ENCODE peak calls at places on chromosomes 5 and 9, in eight cellular contexts. B is activated CD8-positive, alpha-beta memory T cell treated with anti-CD3 and anti-CD28 coated beads for 1 hour; O is amniotic epithelial cell; N is HS-5; S is activated T-cell treated with anti-CD3 and anti-CD28 coated beads, Interleukin-2, amount 50 U/mL, for 1 hour; P is left cardiac atrium; H is dorsolateral prefrontal cortex; C is RWPE1. W is an unnamed sample.

GRCh38 chr9:34636791-34637355 is 714 bp downstream of the SIGMAR1 start:
- DNase-seq in N (no peak), P (no peak), S (no peak), O (no peak), H (no peak), C (peak), B (no peak), W (peak)

GRCh38 chr5:179154991-179155955 is 95.1 kb downstream of the ZNF354C start:
- DNase-seq in B (no peak), N (no peak), C (no peak), S (no peak), P (peak), O (no peak), H (peak), W (peak)

GRCh38 chr5:77774981-77775772 is 962 bp downstream of the TBCA start:
- DNase-seq in O (no peak), N (no peak), C (peak), P (no peak), H (no peak), B (no peak), S (no peak), W (peak)

GRCh38 chr5:113989278-113989912 is 372.5 kb upstream of the KCNN2 start:
- DNase-seq in S (no peak), N (no peak), H (no peak), P (no peak), C (peak), B (no peak), O (no peak), W (no peak)

GRCh38 chr9:119375892-119376291 is 6.7 kb upstream of the BRINP1 start:
- DNase-seq in B (no peak), N (no peak), S (no peak), O (peak), C (peak), H (no peak), P (no peak), W (peak)

GRCh38 chr5:15951126-15951525 is 228.5 kb downstream of the MARCHF11 start:
- DNase-seq in H (no peak), B (no peak), O (no peak), P (no peak), S (no peak), C (no peak), N (no peak), W (no peak)

GRCh38 chr5:6686916-6687409 is 26.3 kb upstream of the TENT4A start:
- DNase-seq in N (no peak), C (peak), B (no peak), P (peak), O (peak), S (no peak), H (no peak), W (no peak)

GRCh38 chr5:103801681-103802080 is 239.1 kb upstream of the NUDT12 start:
- DNase-seq in C (no peak), N (no peak), O (peak), B (no peak), S (no peak), H (no peak), P (no peak), W (no peak)

GRCh38 chr5:65819905-65820240 is 97.9 kb downstream of the NLN start:
- DNase-seq in B (no peak), N (no peak), S (no peak), C (no peak), P (no peak), O (no peak), H (no peak), W (no peak)

GRCh38 chr5:10599828-10600227 is 36.0 kb downstream of the ANKRD33B start:
- DNase-seq in N (peak), B (no peak), S (no peak), C (peak), O (peak), P (no peak), H (no peak), W (no peak)

GRCh38 chr5:72288923-72289322 is 31.1 kb downstream of the MRPS27 start:
- DNase-seq in S (no peak), N (no peak), C (no peak), P (no peak), B (no peak), O (no peak), H (no peak), W (peak)

GRCh38 chr9:129751841-129752801 is 721 bp downstream of the PTGES start:
- DNase-seq in H (no peak), S (no peak), P (no peak), N (no peak), O (no peak), C (peak), B (no peak), W (peak)

GRCh38 chr9:89449261-89449671 is 48.6 kb downstream of the SEMA4D start:
- DNase-seq in N (no peak), C (no peak), S (no peak), B (no peak), P (no peak), H (no peak), O (no peak), W (no peak)

GRCh38 chr5:140327589-140327988 is 18.8 kb downstream of the HBEGF start:
- DNase-seq in B (no peak), C (no peak), S (no peak), H (no peak), O (peak), N (no peak), P (no peak), W (peak)

GRCh38 chr5:32027093-32027716 is 146.9 kb downstream of the GOLPH3 start:
- DNase-seq in O (no peak), B (no peak), H (peak), S (no peak), P (no peak), N (no peak), C (no peak), W (no peak)

GRCh38 chr5:108788142-108788541 is 40.4 kb downstream of the FER start:
- DNase-seq in O (no peak), B (no peak), N (no peak), S (no peak), P (peak), H (peak), C (no peak), W (no peak)

GRCh38 chr5:88940712-88941111 is 57.7 kb upstream of the MEF2C start:
- DNase-seq in O (no peak), P (no peak), B (no peak), C (no peak), S (no peak), N (no peak), H (no peak), W (no peak)

GRCh38 chr5:157926171-157926671 is 67.3 kb upstream of the CLINT1 start:
- DNase-seq in S (no peak), B (no peak), P (no peak), O (no peak), N (no peak), C (no peak), H (no peak), W (no peak)

GRCh38 chr9:70902705-70903131 is 218.7 kb downstream of the TRPM3 start:
- DNase-seq in O (peak), B (no peak), S (no peak), C (peak), P (peak), N (peak), H (no peak), W (no peak)

GRCh38 chr9:81878530-81878929 is 49.7 kb upstream of the SPATA31D4 start:
- DNase-seq in P (no peak), B (no peak), S (no peak), O (no peak), N (no peak), H (no peak), C (no peak), W (no peak)

GRCh38 chr5:178206166-178207101 is 2.1 kb downstream of the HNRNPAB start:
- DNase-seq in H (no peak), C (no peak), O (peak), S (no peak), P (peak), B (no peak), N (no peak), W (no peak)

GRCh38 chr9:127832248-127832647 is 22.2 kb downstream of the ENG start:
- DNase-seq in S (no peak), N (no peak), H (no peak), O (no peak), P (no peak), C (no peak), B (no peak), W (no peak)

GRCh38 chr5:163281512-163281911 is 155.9 kb upstream of the CCNG1 start:
- DNase-seq in H (no peak), O (no peak), C (no peak), S (no peak), B (no peak), N (no peak), P (no peak), W (no peak)

GRCh38 chr9:134284273-134284672 is 42.0 kb upstream of the RXRA start:
- DNase-seq in S (no peak), B (no peak), O (no peak), N (no peak), C (no peak), H (no peak), P (peak), W (no peak)

GRCh38 chr9:127545196-127546124 is 66.6 kb upstream of the STXBP1 start:
- DNase-seq in N (no peak), B (no peak), C (peak), O (peak), S (no peak), H (peak), P (no peak), W (peak)